ENCODE peak calls at places on chromosomes 5 and 9, in five cellular contexts. J is Right ventricle myocardium inferior; P is kidney glomerular epithelial cell; K is activated T-cell treated with anti-CD3 and anti-CD28 coated beads, Interleukin-2, amount 50 U/mL, for 72 hours; M is dermis microvascular lymphatic vessel endothelial cell. G is an unnamed sample.

GRCh38 chr5:78771260-78772240 is 123.0 kb upstream of the LHFPL2 start:
- DNase-seq in M (peak; percentile 52), J (no peak), K (no peak), P (no peak), G (no peak)

GRCh38 chr5:122195784-122196394 is 66.5 kb downstream of the ZNF474 start:
- DNase-seq in K (no peak), M (peak; percentile 48), P (peak; percentile 81), J (no peak), G (no peak)

GRCh38 chr5:35860686-35861085 is 4.0 kb downstream of the IL7R start:
- DNase-seq in M (no peak), P (no peak), J (no peak), K (no peak), G (no peak)

GRCh38 chr5:143791848-143792701 is 19.9 kb upstream of the HMHB1 start:
- DNase-seq in M (no peak), P (no peak), K (no peak), J (no peak), G (no peak)

GRCh38 chr5:14105717-14106435 is 37.3 kb upstream of the TRIO start:
- DNase-seq in K (no peak), M (no peak), P (peak; percentile 97), J (no peak), G (peak; percentile 27)

GRCh38 chr5:158925314-158925713 is 174.4 kb downstream of the EBF1 start:
- DNase-seq in M (no peak), J (no peak), K (no peak), P (no peak), G (no peak)

GRCh38 chr5:33781286-33781685 is 110.5 kb downstream of the ADAMTS12 start:
- DNase-seq in J (no peak), M (no peak), K (no peak), P (no peak), G (no peak)

GRCh38 chr9:78463750-78464149 is 166.8 kb downstream of the PSAT1 start:
- DNase-seq in K (no peak), J (no peak), P (no peak), M (no peak), G (no peak)

GRCh38 chr5:116025831-116026230 is 6.4 kb upstream of the ARL14EPL start:
- DNase-seq in K (no peak), M (no peak), P (no peak), J (no peak), G (no peak)

GRCh38 chr5:168579987-168580508 is 880 bp upstream of the PANK3 start:
- DNase-seq in J (no peak), K (no peak), P (no peak), M (no peak), G (no peak)

GRCh38 chr5:171596391-171596878 is 177.0 kb downstream of the FGF18 start:
- DNase-seq in P (no peak), M (no peak), K (no peak), J (peak; percentile 92), G (peak; percentile 90)

GRCh38 chr5:151288180-151288579 is 15.4 kb downstream of the SLC36A3 start:
- DNase-seq in P (peak; percentile 12), K (no peak), M (no peak), J (no peak), G (no peak)

GRCh38 chr5:157823655-157824054 is 35.3 kb downstream of the CLINT1 start:
- DNase-seq in M (no peak), J (no peak), P (no peak), K (no peak), G (no peak)

GRCh38 chr9:125842215-125842614 is 95.0 kb downstream of the PBX3 start:
- DNase-seq in P (no peak), K (no peak), J (no peak), M (no peak), G (no peak)